ENCODE peak calls at places on chromosome 18, in seven cellular contexts. One of them, this sample, is unnamed.

GRCh38 chr18:38750786-38751185 is 1185.2 kb upstream of the CELF4 start:
- DNase-seq in caudate nucleus: no peak
- DNase-seq in left ventricle myocardium inferior: no peak
- DNase-seq in A549: no peak
- DNase-seq in iPS DF 6.9: no peak
- DNase-seq in ovary: no peak
- DNase-seq in tibial artery: no peak
- DNase-seq in this sample: no peak

GRCh38 chr18:830315-830901 is 18.4 kb upstream of the YES1 start:
- DNase-seq in caudate nucleus: no peak
- DNase-seq in left ventricle myocardium inferior: no peak
- DNase-seq in A549: no peak
- DNase-seq in iPS DF 6.9: no peak
- DNase-seq in ovary: no peak
- DNase-seq in tibial artery: peak; percentile 33
- DNase-seq in this sample: no peak

GRCh38 chr18:47987456-47987735 is 56.9 kb upstream of the SMAD2 start:
- DNase-seq in caudate nucleus: no peak
- DNase-seq in left ventricle myocardium inferior: no peak
- DNase-seq in A549: no peak
- DNase-seq in iPS DF 6.9: no peak
- DNase-seq in ovary: no peak
- DNase-seq in tibial artery: no peak
- DNase-seq in this sample: no peak

GRCh38 chr18:59835656-59836379 is 64.0 kb upstream of the PMAIP1 start:
- DNase-seq in caudate nucleus: no peak
- DNase-seq in left ventricle myocardium inferior: no peak
- DNase-seq in A549: no peak
- DNase-seq in iPS DF 6.9: peak; percentile 27
- DNase-seq in ovary: no peak
- DNase-seq in tibial artery: no peak
- DNase-seq in this sample: no peak

GRCh38 chr18:31679806-31680793 is 4.3 kb downstream of the B4GALT6 start:
- DNase-seq in caudate nucleus: no peak
- DNase-seq in left ventricle myocardium inferior: no peak
- DNase-seq in A549: no peak
- DNase-seq in iPS DF 6.9: no peak
- DNase-seq in ovary: no peak
- DNase-seq in tibial artery: no peak
- DNase-seq in this sample: no peak

GRCh38 chr18:45817533-45817932 is 7.9 kb upstream of the SIGLEC15 start:
- DNase-seq in caudate nucleus: no peak
- DNase-seq in left ventricle myocardium inferior: no peak
- DNase-seq in A549: no peak
- DNase-seq in iPS DF 6.9: no peak
- DNase-seq in ovary: no peak
- DNase-seq in tibial artery: no peak
- DNase-seq in this sample: no peak

GRCh38 chr18:26089247-26090129 is 925 bp downstream of the SS18 start:
- DNase-seq in caudate nucleus: no peak
- DNase-seq in left ventricle myocardium inferior: no peak
- DNase-seq in A549: peak; percentile 35
- DNase-seq in iPS DF 6.9: no peak
- DNase-seq in ovary: no peak
- DNase-seq in tibial artery: no peak
- DNase-seq in this sample: no peak

GRCh38 chr18:41744664-41745063 is 210.4 kb upstream of the PIK3C3 start:
- DNase-seq in caudate nucleus: no peak
- DNase-seq in left ventricle myocardium inferior: no peak
- DNase-seq in A549: no peak
- DNase-seq in iPS DF 6.9: no peak
- DNase-seq in ovary: no peak
- DNase-seq in tibial artery: no peak
- DNase-seq in this sample: no peak

GRCh38 chr18:53946561-53946960 is 277.9 kb downstream of the MBD2 start:
- DNase-seq in caudate nucleus: no peak
- DNase-seq in left ventricle myocardium inferior: no peak
- DNase-seq in A549: no peak
- DNase-seq in iPS DF 6.9: no peak
- DNase-seq in ovary: no peak
- DNase-seq in tibial artery: no peak
- DNase-seq in this sample: no peak

GRCh38 chr18:54192900-54193299 is 31.6 kb downstream of the MBD2 start:
- DNase-seq in caudate nucleus: no peak
- DNase-seq in left ventricle myocardium inferior: no peak
- DNase-seq in A549: no peak
- DNase-seq in iPS DF 6.9: no peak
- DNase-seq in ovary: no peak
- DNase-seq in tibial artery: no peak
- DNase-seq in this sample: no peak

GRCh38 chr18:39753178-39753577 is 2187.6 kb upstream of the CELF4 start:
- DNase-seq in caudate nucleus: no peak
- DNase-seq in left ventricle myocardium inferior: no peak
- DNase-seq in A549: no peak
- DNase-seq in iPS DF 6.9: no peak
- DNase-seq in ovary: no peak
- DNase-seq in tibial artery: no peak
- DNase-seq in this sample: peak; percentile 29

GRCh38 chr18:79483971-79484491 is 88.3 kb downstream of the NFATC1 start:
- DNase-seq in caudate nucleus: no peak
- DNase-seq in left ventricle myocardium inferior: peak; percentile 12
- DNase-seq in A549: no peak
- DNase-seq in iPS DF 6.9: no peak
- DNase-seq in ovary: no peak
- DNase-seq in tibial artery: no peak
- DNase-seq in this sample: peak; percentile 25

GRCh38 chr18:8505036-8505435 is 104.2 kb upstream of the RAB12 start:
- DNase-seq in caudate nucleus: no peak
- DNase-seq in left ventricle myocardium inferior: no peak
- DNase-seq in A549: no peak
- DNase-seq in iPS DF 6.9: no peak
- DNase-seq in ovary: no peak
- DNase-seq in tibial artery: no peak
- DNase-seq in this sample: no peak

DNA sequence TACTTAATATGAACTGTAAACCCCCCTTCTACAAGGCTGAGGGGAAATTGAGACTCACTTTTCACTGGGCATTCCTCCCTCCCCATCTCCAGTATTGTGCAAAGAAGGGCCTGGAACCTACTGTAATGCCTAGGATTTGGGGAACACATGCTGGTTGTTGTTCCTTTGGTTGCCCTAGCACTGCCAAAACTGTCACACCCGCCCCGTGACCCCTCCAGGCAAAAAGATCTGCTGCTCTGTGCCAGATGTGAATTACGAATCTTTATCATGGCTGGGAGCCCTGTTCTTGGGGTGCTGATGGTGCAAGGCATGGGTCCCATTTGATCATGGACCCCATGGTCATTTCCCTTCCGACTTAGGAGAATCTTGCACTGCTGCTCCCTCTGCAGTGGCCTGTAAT is 95.4 kb downstream of the CABLES1 start:
- DNase-seq in caudate nucleus: no peak
- DNase-seq in left ventricle myocardium inferior: no peak
- DNase-seq in A549: no peak
- DNase-seq in iPS DF 6.9: no peak
- DNase-seq in ovary: no peak
- DNase-seq in tibial artery: peak; percentile 74
- DNase-seq in this sample: no peak
- H3K27ac ChIP-seq in caudate nucleus: no peak overlapping the region
- H3K27ac ChIP-seq in left ventricle myocardium inferior: peak overlapping the region; percentile 80
- H3K27ac ChIP-seq in A549: no peak overlapping the region
- H3K27ac ChIP-seq in iPS DF 6.9: no peak overlapping the region
- H3K27ac ChIP-seq in ovary: no peak overlapping the region
- H3K27ac ChIP-seq in tibial artery: peak overlapping the region; percentile 90
- H3K27ac ChIP-seq in this sample: peak overlapping the region; percentile 39

GRCh38 chr18:35582899-35583558 is 1.5 kb downstream of the GALNT1 start:
- DNase-seq in caudate nucleus: no peak
- DNase-seq in left ventricle myocardium inferior: no peak
- DNase-seq in A549: no peak
- DNase-seq in iPS DF 6.9: no peak
- DNase-seq in ovary: no peak
- DNase-seq in tibial artery: no peak
- DNase-seq in this sample: no peak

GRCh38 chr18:35581555-35582309 is at the start of gene GALNT1:
- DNase-seq in caudate nucleus: no peak
- DNase-seq in left ventricle myocardium inferior: peak; percentile 37
- DNase-seq in A549: no peak
- DNase-seq in iPS DF 6.9: no peak
- DNase-seq in ovary: peak; percentile 12
- DNase-seq in tibial artery: peak; percentile 23
- DNase-seq in this sample: peak; percentile 61

GRCh38 chr18:35585608-35586007 is 4.1 kb downstream of the GALNT1 start:
- DNase-seq in caudate nucleus: no peak
- DNase-seq in left ventricle myocardium inferior: no peak
- DNase-seq in A549: no peak
- DNase-seq in iPS DF 6.9: no peak
- DNase-seq in ovary: no peak
- DNase-seq in tibial artery: no peak
- DNase-seq in this sample: no peak

GRCh38 chr18:35580748-35581534 is 599 bp upstream of the GALNT1 start:
- DNase-seq in caudate nucleus: peak; percentile 10
- DNase-seq in left ventricle myocardium inferior: peak; percentile 63
- DNase-seq in A549: peak; percentile 51
- DNase-seq in iPS DF 6.9: no peak
- DNase-seq in ovary: peak; percentile 56
- DNase-seq in tibial artery: peak; percentile 58
- DNase-seq in this sample: peak; percentile 80

GRCh38 chr18:35582310-35582682 is 756 bp downstream of the GALNT1 start:
- DNase-seq in caudate nucleus: no peak
- DNase-seq in left ventricle myocardium inferior: no peak
- DNase-seq in A549: no peak
- DNase-seq in iPS DF 6.9: no peak
- DNase-seq in ovary: no peak
- DNase-seq in tibial artery: no peak
- DNase-seq in this sample: no peak
- H3K27ac ChIP-seq in caudate nucleus: peak overlapping the region; percentile 33
- H3K27ac ChIP-seq in left ventricle myocardium inferior: peak overlapping the region; percentile 81
- H3K27ac ChIP-seq in A549: peak overlapping the region; percentile 90
- H3K27ac ChIP-seq in iPS DF 6.9: no peak overlapping the region
- H3K27ac ChIP-seq in ovary: no peak overlapping the region
- H3K27ac ChIP-seq in tibial artery: peak overlapping the region; percentile 75
- H3K27ac ChIP-seq in this sample: peak overlapping the region; percentile 89

GRCh38 chr18:10422731-10423130 is 31.7 kb upstream of the APCDD1 start:
- DNase-seq in caudate nucleus: no peak
- DNase-seq in left ventricle myocardium inferior: no peak
- DNase-seq in A549: no peak
- DNase-seq in iPS DF 6.9: no peak
- DNase-seq in ovary: no peak
- DNase-seq in tibial artery: no peak
- DNase-seq in this sample: no peak

GRCh38 chr18:10418836-10419235 is 35.6 kb upstream of the APCDD1 start:
- DNase-seq in caudate nucleus: no peak
- DNase-seq in left ventricle myocardium inferior: no peak
- DNase-seq in A549: no peak
- DNase-seq in iPS DF 6.9: no peak
- DNase-seq in ovary: no peak
- DNase-seq in tibial artery: no peak
- DNase-seq in this sample: no peak

GRCh38 chr18:10419420-10420103 is 34.9 kb upstream of the APCDD1 start:
- DNase-seq in caudate nucleus: no peak
- DNase-seq in left ventricle myocardium inferior: no peak
- DNase-seq in A549: no peak
- DNase-seq in iPS DF 6.9: no peak
- DNase-seq in ovary: no peak
- DNase-seq in tibial artery: no peak
- DNase-seq in this sample: no peak

GRCh38 chr18:10421859-10422258 is 32.6 kb upstream of the APCDD1 start:
- DNase-seq in caudate nucleus: no peak
- DNase-seq in left ventricle myocardium inferior: no peak
- DNase-seq in A549: no peak
- DNase-seq in iPS DF 6.9: no peak
- DNase-seq in ovary: no peak
- DNase-seq in tibial artery: no peak
- DNase-seq in this sample: peak; percentile 40

DNA sequence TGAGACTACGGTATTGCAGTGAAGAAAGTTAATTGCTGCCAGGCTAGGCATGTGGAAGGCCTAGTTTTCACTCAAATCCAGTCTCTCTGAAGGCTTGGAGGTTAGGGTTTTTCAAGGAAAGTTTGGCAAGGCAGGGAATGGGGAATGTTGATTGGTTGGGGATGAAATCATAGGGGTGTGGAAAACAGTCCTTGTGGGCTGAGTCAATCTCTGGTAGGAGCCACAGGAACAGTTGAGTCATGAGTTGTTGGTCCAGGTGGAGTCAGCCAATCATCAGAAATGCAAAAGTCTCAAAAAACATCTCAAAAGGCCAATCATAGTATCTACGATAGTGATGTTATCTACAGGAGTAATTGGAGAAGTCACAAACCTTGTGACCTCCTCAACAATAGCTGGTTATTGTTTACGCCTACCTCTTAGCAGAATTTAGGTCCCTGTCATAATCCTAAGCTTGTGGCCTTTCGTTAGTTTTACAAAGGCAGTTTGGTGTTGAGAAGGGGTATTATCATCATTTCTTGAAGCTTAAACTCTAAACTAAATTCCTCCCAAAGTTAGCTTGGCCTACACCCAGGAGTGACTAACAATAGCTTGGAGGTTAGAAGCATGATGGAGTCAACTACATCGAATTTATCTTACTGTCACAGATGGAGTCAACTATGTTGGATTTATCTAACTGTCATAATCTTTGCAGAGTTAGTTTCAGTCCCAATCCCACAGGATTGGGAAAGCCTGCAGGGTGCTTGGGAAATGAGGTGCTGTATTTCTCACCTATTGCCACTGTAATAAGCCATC is 33.7 kb upstream of the APCDD1 start:
- DNase-seq in caudate nucleus: no peak
- DNase-seq in left ventricle myocardium inferior: no peak
- DNase-seq in A549: no peak
- DNase-seq in iPS DF 6.9: no peak
- DNase-seq in ovary: no peak
- DNase-seq in tibial artery: no peak
- DNase-seq in this sample: no peak
- H3K27ac ChIP-seq in caudate nucleus: no peak overlapping the region
- H3K27ac ChIP-seq in left ventricle myocardium inferior: peak overlapping the region; percentile 9
- H3K27ac ChIP-seq in A549: no peak overlapping the region
- H3K27ac ChIP-seq in iPS DF 6.9: no peak overlapping the region
- H3K27ac ChIP-seq in ovary: no peak overlapping the region
- H3K27ac ChIP-seq in tibial artery: no peak overlapping the region
- H3K27ac ChIP-seq in this sample: no peak overlapping the region

GRCh38 chr18:12278765-12279682 is 24.9 kb downstream of the CIDEA start:
- DNase-seq in caudate nucleus: no peak
- DNase-seq in left ventricle myocardium inferior: peak; percentile 86
- DNase-seq in A549: no peak
- DNase-seq in iPS DF 6.9: no peak
- DNase-seq in ovary: peak; percentile 92
- DNase-seq in tibial artery: peak; percentile 90
- DNase-seq in this sample: peak; percentile 83
- H3K27ac ChIP-seq in caudate nucleus: peak overlapping the region; percentile 94
- H3K27ac ChIP-seq in left ventricle myocardium inferior: peak overlapping the region; percentile 94
- H3K27ac ChIP-seq in A549: no peak overlapping the region
- H3K27ac ChIP-seq in iPS DF 6.9: no peak overlapping the region
- H3K27ac ChIP-seq in ovary: peak overlapping the region; percentile 97
- H3K27ac ChIP-seq in tibial artery: peak overlapping the region; percentile 98
- H3K27ac ChIP-seq in this sample: peak overlapping the region; percentile 81

This sample was measured in psoas muscle.